ENCODE peak calls at places on chromosomes 2 and 18, in six cellular contexts. One of them, this sample, is unnamed.

GRCh38 chr18:35042389-35043066 is 1.3 kb downstream of the MAPRE2 start:
- DNase-seq in CD4-positive, alpha-beta T cell: no peak
- DNase-seq in fibroblast of the aortic adventitia: peak; percentile 66
- DNase-seq in AG04450: no peak
- DNase-seq in AG08395: no peak
- DNase-seq in K562: no peak
- DNase-seq in this sample: no peak

GRCh38 chr18:10938241-10938640 is 211.1 kb downstream of the PIEZO2 start:
- DNase-seq in AG08395: no peak
- DNase-seq in CD4-positive, alpha-beta T cell: no peak
- DNase-seq in K562: no peak
- DNase-seq in AG04450: no peak
- DNase-seq in fibroblast of the aortic adventitia: no peak
- DNase-seq in this sample: no peak

GRCh38 chr2:169933124-169933711 is 106.0 kb downstream of the UBR3 start:
- DNase-seq in fibroblast of the aortic adventitia: peak; percentile 63
- DNase-seq in CD4-positive, alpha-beta T cell: no peak
- DNase-seq in AG08395: peak; percentile 51
- DNase-seq in K562: peak; percentile 65
- DNase-seq in AG04450: no peak
- DNase-seq in this sample: no peak

GRCh38 chr2:168697668-168698121 is 104.7 kb upstream of the NOSTRIN start:
- DNase-seq in AG04450: no peak
- DNase-seq in fibroblast of the aortic adventitia: peak; percentile 20
- DNase-seq in K562: no peak
- DNase-seq in AG08395: no peak
- DNase-seq in CD4-positive, alpha-beta T cell: no peak
- DNase-seq in this sample: no peak

GRCh38 chr18:10376735-10377134 is 77.7 kb upstream of the APCDD1 start:
- DNase-seq in fibroblast of the aortic adventitia: no peak
- DNase-seq in K562: no peak
- DNase-seq in CD4-positive, alpha-beta T cell: no peak
- DNase-seq in AG08395: no peak
- DNase-seq in AG04450: no peak
- DNase-seq in this sample: no peak

GRCh38 chr2:222706616-222707015 is 35.2 kb downstream of the MOGAT1 start:
- DNase-seq in AG04450: no peak
- DNase-seq in AG08395: no peak
- DNase-seq in fibroblast of the aortic adventitia: no peak
- DNase-seq in K562: no peak
- DNase-seq in CD4-positive, alpha-beta T cell: no peak
- DNase-seq in this sample: no peak

GRCh38 chr18:25710981-25711380 is 359.0 kb upstream of the ZNF521 start:
- DNase-seq in K562: no peak
- DNase-seq in AG04450: no peak
- DNase-seq in fibroblast of the aortic adventitia: no peak
- DNase-seq in CD4-positive, alpha-beta T cell: no peak
- DNase-seq in AG08395: no peak
- DNase-seq in this sample: no peak

GRCh38 chr2:232137346-232137745 is 175.8 kb downstream of the DIS3L2 start:
- DNase-seq in fibroblast of the aortic adventitia: no peak
- DNase-seq in K562: no peak
- DNase-seq in AG08395: no peak
- DNase-seq in CD4-positive, alpha-beta T cell: no peak
- DNase-seq in AG04450: no peak
- DNase-seq in this sample: no peak

GRCh38 chr2:10278029-10278762 is 24.5 kb upstream of the HPCAL1 start:
- DNase-seq in CD4-positive, alpha-beta T cell: no peak
- DNase-seq in AG04450: no peak
- DNase-seq in fibroblast of the aortic adventitia: no peak
- DNase-seq in AG08395: peak; percentile 88
- DNase-seq in K562: peak; percentile 91
- DNase-seq in this sample: no peak

GRCh38 chr2:135186054-135186453 is 134.0 kb downstream of the RAB3GAP1 start:
- DNase-seq in K562: no peak
- DNase-seq in AG08395: no peak
- DNase-seq in CD4-positive, alpha-beta T cell: no peak
- DNase-seq in fibroblast of the aortic adventitia: no peak
- DNase-seq in AG04450: no peak
- DNase-seq in this sample: no peak

GRCh38 chr2:28082131-28082530 is 191.6 kb downstream of the BABAM2 start:
- DNase-seq in K562: no peak
- DNase-seq in CD4-positive, alpha-beta T cell: no peak
- DNase-seq in fibroblast of the aortic adventitia: no peak
- DNase-seq in AG04450: no peak
- DNase-seq in AG08395: no peak
- DNase-seq in this sample: no peak

GRCh38 chr18:25058520-25058919 is 293.4 kb downstream of the ZNF521 start:
- DNase-seq in AG08395: no peak
- DNase-seq in AG04450: no peak
- DNase-seq in K562: peak; percentile 29
- DNase-seq in CD4-positive, alpha-beta T cell: no peak
- DNase-seq in fibroblast of the aortic adventitia: no peak
- DNase-seq in this sample: no peak

GRCh38 chr18:60508108-60508507 is 135.5 kb upstream of the MC4R start:
- DNase-seq in K562: no peak
- DNase-seq in CD4-positive, alpha-beta T cell: no peak
- DNase-seq in AG04450: no peak
- DNase-seq in AG08395: no peak
- DNase-seq in fibroblast of the aortic adventitia: no peak
- DNase-seq in this sample: no peak

GRCh38 chr2:201205516-201205850 is 22.5 kb downstream of the CASP10 start:
- DNase-seq in AG04450: no peak
- DNase-seq in K562: no peak
- DNase-seq in fibroblast of the aortic adventitia: peak; percentile 37
- DNase-seq in CD4-positive, alpha-beta T cell: no peak
- DNase-seq in AG08395: peak; percentile 82
- DNase-seq in this sample: no peak

GRCh38 chr18:26909599-26910290 is 44.2 kb upstream of the AQP4 start:
- DNase-seq in AG04450: no peak
- DNase-seq in CD4-positive, alpha-beta T cell: no peak
- DNase-seq in AG08395: no peak
- DNase-seq in K562: no peak
- DNase-seq in fibroblast of the aortic adventitia: no peak
- DNase-seq in this sample: no peak